ENCODE peak calls at places on chromosomes 16 and 17, in four cellular contexts. O is PC-9, Z is HepG2, F is mammary epithelial cell. D is an unnamed sample.

GRCh38 chr16:73956592-73957495 is 339.8 kb upstream of the PSMD7 start:
- DNase-seq in O (peak; percentile 35), F (peak; percentile 17), Z (peak; percentile 50), D (peak; percentile 29)

GRCh38 chr17:385836-386144 is 33.2 kb upstream of the RPH3AL start:
- DNase-seq in Z (no peak), O (no peak), F (no peak), D (no peak)

GRCh38 chr16:8887952-8888560 is 5.9 kb downstream of the LITAFD start:
- DNase-seq in Z (peak; percentile 33), F (no peak), O (no peak), D (peak; percentile 67)

GRCh38 chr17:61349350-61349749 is 50.3 kb upstream of the TBX2 start:
- DNase-seq in F (no peak), Z (peak; percentile 34), O (no peak), D (no peak)

GRCh38 chr16:1961651-1962067 is 2.3 kb downstream of the NDUFB10 start:
- DNase-seq in O (no peak), Z (peak; percentile 49), F (no peak), D (no peak)

GRCh38 chr17:8226536-8227237 is 16.3 kb upstream of the AURKB start:
- DNase-seq in F (peak; percentile 89), O (no peak), Z (no peak), D (peak; percentile 85)

GRCh38 chr16:3022208-3022696 is 1.5 kb downstream of the HCFC1R1 start:
- DNase-seq in Z (peak; percentile 76), O (peak; percentile 95), F (peak; percentile 92), D (peak; percentile 96)

GRCh38 chr16:59259964-59260348 is 525.8 kb upstream of the GOT2 start:
- DNase-seq in O (no peak), Z (no peak), F (no peak), D (no peak)

GRCh38 chr17:7307686-7308624 is 527 bp downstream of the EIF5A start:
- DNase-seq in Z (no peak), O (peak; percentile 33), F (peak; percentile 27), D (peak; percentile 41)

GRCh38 chr17:17322516-17323510 is 19.6 kb downstream of the NT5M start:
- DNase-seq in O (no peak), Z (no peak), F (no peak), D (no peak)

GRCh38 chr17:35540589-35541404 is 3.3 kb upstream of the SLFN12L start:
- DNase-seq in F (no peak), O (peak; percentile 3), Z (no peak), D (peak; percentile 15)

GRCh38 chr16:82585675-82586074 is 41.1 kb upstream of the CDH13 start:
- DNase-seq in O (no peak), Z (no peak), F (no peak), D (peak; percentile 94)

GRCh38 chr17:77208217-77208808 is 67.5 kb downstream of the SEC14L1 start:
- DNase-seq in Z (peak; percentile 87), F (no peak), O (no peak), D (peak; percentile 61)

GRCh38 chr17:8360260-8360659 is 16.2 kb downstream of the KRABD2 start:
- DNase-seq in O (no peak), F (no peak), Z (no peak), D (no peak)

GRCh38 chr17:17723354-17724261 is 42.4 kb downstream of the RAI1 start:
- DNase-seq in Z (no peak), F (no peak), O (no peak), D (peak; percentile 81)

GRCh38 chr17:40320771-40321501 is 12.0 kb downstream of the RARA start:
- DNase-seq in O (no peak), Z (no peak), F (no peak), D (no peak)

GRCh38 chr17:1203111-1203966 is 23.6 kb upstream of the ABR start:
- DNase-seq in Z (no peak), O (peak; percentile 55), F (peak; percentile 53), D (peak; percentile 77)

GRCh38 chr17:82835122-82835521 is 4.7 kb downstream of the ZNF750 start:
- DNase-seq in Z (no peak), O (no peak), F (no peak), D (no peak)

GRCh38 chr17:68389041-68389440 is 68.3 kb downstream of the WIPI1 start:
- DNase-seq in F (no peak), Z (no peak), O (no peak), D (no peak)

GRCh38 chr17:18858567-18859245 is 775 bp downstream of the PRPSAP2 start:
- DNase-seq in Z (no peak), O (no peak), F (no peak), D (no peak)

GRCh38 chr17:61833536-61834203 is 29.7 kb downstream of the BRIP1 start:
- DNase-seq in O (peak; percentile 36), Z (no peak), F (peak; percentile 82), D (peak; percentile 82)

GRCh38 chr17:16986391-16986790 is 14.5 kb upstream of the TNFRSF13B start:
- DNase-seq in F (no peak), Z (no peak), O (peak; percentile 23), D (no peak)

GRCh38 chr16:22784690-22785214 is 29.2 kb upstream of the HS3ST2 start:
- DNase-seq in Z (no peak), F (peak; percentile 50), O (no peak), D (no peak)

GRCh38 chr17:32158870-32159585 is 16.7 kb downstream of the RHOT1 start:
- DNase-seq in F (no peak), Z (no peak), O (no peak), D (no peak)

GRCh38 chr17:34366051-34366450 is 3.0 kb upstream of the CCL1 start:
- DNase-seq in F (no peak), Z (no peak), O (no peak), D (no peak)

GRCh38 chr17:79970576-79971068 is 65.0 kb downstream of the TBC1D16 start:
- DNase-seq in Z (peak; percentile 77), O (no peak), F (peak; percentile 48), D (peak; percentile 40)

GRCh38 chr17:80389011-80389995 is 25.7 kb upstream of the ENDOV start:
- DNase-seq in Z (no peak), F (no peak), O (no peak), D (no peak)

GRCh38 chr17:50051082-50051576 is 4.8 kb upstream of the ITGA3 start:
- DNase-seq in Z (no peak), O (peak; percentile 95), F (peak; percentile 93), D (peak; percentile 88)

GRCh38 chr16:55100100-55100499 is 169.4 kb downstream of the IRX5 start:
- DNase-seq in O (no peak), F (no peak), Z (no peak), D (no peak)

GRCh38 chr16:19710991-19711545 is 7.0 kb downstream of the KNOP1 start:
- DNase-seq in F (no peak), Z (no peak), O (no peak), D (no peak)

GRCh38 chr16:64150193-64150592 is 971.7 kb downstream of the CDH11 start:
- DNase-seq in O (no peak), Z (no peak), F (no peak), D (peak; percentile 35)

GRCh38 chr17:47066095-47066494 is 87.0 kb upstream of the RPRML start:
- DNase-seq in F (no peak), Z (no peak), O (no peak), D (no peak)

GRCh38 chr17:30549864-30550511 is 72.8 kb downstream of the GOSR1 start:
- DNase-seq in Z (no peak), O (no peak), F (no peak), D (peak; percentile 23)

GRCh38 chr16:4160663-4161436 is 44.6 kb upstream of the ADCY9 start:
- DNase-seq in F (no peak), Z (no peak), O (no peak), D (no peak)
- H2AFZ ChIP-seq in F (no peak overlapping the region), Z (no peak overlapping the region), O (no peak overlapping the region), D (no peak overlapping the region)

GRCh38 chr17:48996696-48997102 is 486 bp upstream of the IGF2BP1 start:
- DNase-seq in O (no peak), F (no peak), Z (no peak), D (no peak)

GRCh38 chr17:48997103-48997826 is at the start of gene IGF2BP1:
- DNase-seq in O (peak; percentile 34), Z (peak; percentile 81), F (no peak), D (peak; percentile 78)

GRCh38 chr17:48994548-48995331 is 2.4 kb upstream of the IGF2BP1 start:
- DNase-seq in O (no peak), F (no peak), Z (no peak), D (no peak)

GRCh38 chr17:48995871-48996695 is 1.1 kb upstream of the IGF2BP1 start:
- DNase-seq in O (no peak), F (no peak), Z (peak; percentile 93), D (no peak)

DNA sequence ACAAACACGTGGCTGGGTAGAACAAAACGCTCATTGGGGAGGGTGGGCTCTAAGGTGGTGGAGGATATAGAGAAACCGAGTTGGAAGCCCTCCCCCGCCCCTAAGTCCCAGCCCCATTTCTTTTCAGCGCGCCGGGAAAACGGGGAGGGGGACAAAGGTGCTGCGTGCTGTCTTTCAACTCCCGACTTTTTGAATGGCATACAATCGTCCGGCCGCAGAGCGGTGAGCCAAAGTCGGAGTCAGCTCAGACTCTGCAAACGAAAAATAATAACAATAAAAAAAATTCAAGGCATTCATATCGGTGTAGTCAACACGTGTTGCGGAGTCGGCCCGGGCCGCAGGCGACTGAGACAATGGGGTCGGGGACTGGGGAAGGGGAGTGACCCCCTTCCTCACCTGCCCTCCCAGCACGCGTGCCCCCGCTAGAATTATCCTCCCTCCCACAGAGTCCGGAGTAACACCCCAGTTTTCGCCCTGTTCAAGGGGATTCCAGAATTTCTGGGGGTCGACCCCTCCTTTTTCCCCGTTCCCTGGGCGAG is 1.8 kb upstream of the IGF2BP1 start:
- DNase-seq in O (no peak), F (no peak), Z (no peak), D (peak; percentile 27)
- TF ChIP-seq EZH2 in O (no peak), F (no peak), Z (no peak), D (peak; percentile 85)

GRCh38 chr16:87844809-87845208 is 24.5 kb downstream of the SLC7A5 start:
- DNase-seq in F (no peak), Z (no peak), O (no peak), D (no peak)

GRCh38 chr16:87845807-87846619 is 23.3 kb downstream of the SLC7A5 start:
- DNase-seq in O (no peak), F (no peak), Z (no peak), D (no peak)

GRCh38 chr16:87845213-87845612 is 24.1 kb downstream of the SLC7A5 start:
- DNase-seq in F (no peak), Z (no peak), O (no peak), D (no peak)

GRCh38 chr16:87843678-87844373 is 25.5 kb downstream of the SLC7A5 start:
- DNase-seq in O (no peak), Z (no peak), F (no peak), D (no peak)

DNA sequence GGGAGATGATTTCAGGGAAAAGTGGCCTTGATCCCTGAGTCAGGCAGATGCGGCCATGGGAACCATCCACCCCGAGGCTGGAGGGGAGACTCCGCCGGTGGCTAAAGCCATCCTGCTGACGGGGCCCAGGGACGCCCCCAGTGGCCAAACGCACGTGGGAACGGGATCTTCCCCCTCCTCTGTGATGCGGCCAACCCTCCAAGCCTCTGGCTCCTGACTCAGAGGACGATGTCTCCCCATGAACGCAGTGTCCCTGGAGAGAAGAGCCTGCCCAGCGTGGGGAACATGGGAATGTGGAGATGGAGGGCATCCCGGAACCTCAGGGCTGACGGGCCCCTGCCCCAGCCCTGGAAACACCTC is 25.0 kb downstream of the SLC7A5 start:
- DNase-seq in O (no peak), F (no peak), Z (no peak), D (peak; percentile 36)
- TF ChIP-seq CTCF in O (no peak), F (no peak), Z (peak; percentile 40), D (no peak)

DNA sequence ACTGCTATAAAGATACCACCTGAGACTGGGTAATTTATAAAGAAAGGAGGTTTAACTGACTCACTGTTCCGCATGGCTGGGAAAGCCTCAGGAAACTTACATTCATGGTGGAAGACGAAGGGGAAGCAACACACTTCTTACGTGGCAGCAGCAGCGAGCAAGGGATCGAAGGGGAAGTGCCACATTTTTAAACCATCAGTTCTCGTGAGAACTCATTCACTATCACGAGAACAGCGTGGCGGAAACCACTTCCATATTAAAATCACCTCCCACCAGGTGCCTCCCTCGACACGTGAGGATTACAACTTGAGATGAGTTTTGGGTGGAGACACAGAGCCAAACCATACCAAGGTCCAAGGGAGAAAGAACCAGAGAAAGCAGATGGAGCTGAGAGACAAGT is 454.3 kb upstream of the CDH11 start:
- DNase-seq in F (no peak), Z (no peak), O (no peak), D (no peak)
- H2AFZ ChIP-seq in F (no peak overlapping the region), Z (no peak overlapping the region), O (no peak overlapping the region), D (no peak overlapping the region)

D was measured in fibroblast of lung.